ENCODE peak calls at places on chromosome 15, in nine cellular contexts. G, P, B, D, K, N, T, S and L are unnamed samples.

GRCh38 chr15:52337198-52337853 is 41.7 kb upstream of the MYO5C start:
- DNase-seq in G (no peak), P (peak; percentile 70), B (no peak), D (no peak), K (peak; percentile 79), N (no peak), T (no peak), S (no peak), L (no peak)

GRCh38 chr15:66131831-66132230 is 121.7 kb downstream of the MEGF11 start:
- DNase-seq in G (no peak), P (no peak), B (no peak), D (no peak), K (no peak), N (no peak), T (no peak), S (no peak), L (peak; percentile 12)

GRCh38 chr15:63502137-63502801 is 2.1 kb upstream of the USP3 start:
- DNase-seq in G (no peak), P (peak; percentile 75), B (no peak), D (no peak), K (no peak), N (no peak), T (no peak), S (no peak), L (no peak)

GRCh38 chr15:51195459-51195858 is 100.8 kb upstream of the TNFAIP8L3 start:
- DNase-seq in G (no peak), P (peak; percentile 35), B (no peak), D (no peak), K (no peak), N (no peak), T (no peak), S (no peak), L (no peak)

GRCh38 chr15:91861223-91861622 is 7.7 kb downstream of the SLCO3A1 start:
- DNase-seq in G (no peak), P (no peak), B (no peak), D (no peak), K (no peak), N (no peak), T (no peak), S (no peak), L (no peak)

GRCh38 chr15:64051093-64051402 is 4.8 kb upstream of the DAPK2 start:
- DNase-seq in G (no peak), P (no peak), B (no peak), D (no peak), K (no peak), N (no peak), T (no peak), S (no peak), L (no peak)

GRCh38 chr15:58475573-58476524 is 44.1 kb downstream of the LIPC start:
- DNase-seq in G (no peak), P (peak; percentile 58), B (no peak), D (no peak), K (peak; percentile 61), N (peak; percentile 13), T (peak; percentile 92), S (no peak), L (peak; percentile 88)

GRCh38 chr15:78110096-78110495 is 17.7 kb downstream of the SH2D7 start:
- DNase-seq in G (no peak), P (no peak), B (no peak), D (no peak), K (no peak), N (no peak), T (no peak), S (no peak), L (no peak)

GRCh38 chr15:29613951-29614382 is 208.3 kb downstream of the TJP1 start:
- DNase-seq in G (no peak), P (no peak), B (no peak), D (peak; percentile 81), K (no peak), N (peak; percentile 60), T (peak; percentile 58), S (no peak), L (no peak)

GRCh38 chr15:101280007-101280406 is 2.7 kb upstream of the SELENOS start:
- DNase-seq in G (peak; percentile 53), P (no peak), B (no peak), D (no peak), K (no peak), N (no peak), T (no peak), S (no peak), L (no peak)

GRCh38 chr15:64105113-64105704 is 9.4 kb downstream of the SNX1 start:
- DNase-seq in G (peak; percentile 40), P (peak; percentile 85), B (no peak), D (no peak), K (no peak), N (no peak), T (no peak), S (no peak), L (peak; percentile 58)

GRCh38 chr15:64521201-64521600 is 60.8 kb downstream of the ZNF609 start:
- DNase-seq in G (no peak), P (no peak), B (no peak), D (no peak), K (peak; percentile 65), N (no peak), T (no peak), S (no peak), L (no peak)